ENCODE peak calls at places on chromosomes 2 and 18, in six cellular contexts. A, E, T, D, R and G are unnamed samples.

GRCh38 chr2:196808281-196808680 is 874 bp downstream of the C2orf66 start:
- DNase-seq in R (no peak), T (no peak), E (no peak), A (peak), D (no peak), G (no peak)

GRCh38 chr2:61727746-61728145 is 126.1 kb downstream of the FAM161A start:
- DNase-seq in A (no peak), T (no peak), E (no peak), R (no peak), D (no peak), G (no peak)

GRCh38 chr2:173192071-173192470 is 116.4 kb downstream of the MAP3K20 start:
- DNase-seq in A (peak), T (no peak), D (no peak), E (no peak), R (no peak), G (no peak)

GRCh38 chr2:88545118-88545517 is 82.1 kb downstream of the EIF2AK3 start:
- DNase-seq in D (no peak), R (no peak), T (no peak), A (peak), E (no peak), G (no peak)

GRCh38 chr2:141109633-141110032 is 1021.2 kb downstream of the LRP1B start:
- DNase-seq in E (no peak), D (no peak), R (no peak), T (no peak), A (peak), G (no peak)

GRCh38 chr2:139790807-139791206 is 1010.6 kb upstream of the NXPH2 start:
- DNase-seq in A (peak), E (no peak), T (no peak), R (no peak), D (no peak), G (no peak)

GRCh38 chr2:132977812-132978529 is 308.0 kb upstream of the LYPD1 start:
- DNase-seq in E (no peak), D (no peak), R (no peak), T (no peak), A (no peak), G (no peak)

GRCh38 chr2:71564790-71565189 is 111.4 kb downstream of the DYSF start:
- DNase-seq in T (no peak), R (no peak), E (no peak), D (no peak), A (no peak), G (no peak)

GRCh38 chr2:140401056-140401455 is 1620.9 kb upstream of the NXPH2 start:
- DNase-seq in E (no peak), D (no peak), T (no peak), R (no peak), A (no peak), G (no peak)

GRCh38 chr2:68452168-68452890 is 14.8 kb downstream of the FBXO48 start:
- DNase-seq in E (no peak), R (no peak), A (no peak), D (no peak), T (no peak), G (no peak)

GRCh38 chr2:85213893-85214512 is 80.8 kb downstream of the TCF7L1 start:
- DNase-seq in R (no peak), T (no peak), A (peak), E (no peak), D (no peak), G (no peak)

GRCh38 chr2:65070172-65070830 is 14.1 kb downstream of the CEP68 start:
- DNase-seq in R (no peak), D (no peak), E (no peak), A (no peak), T (no peak), G (no peak)

GRCh38 chr2:176082885-176083731 is 654 bp downstream of the EVX2 start:
- DNase-seq in E (no peak), A (peak), T (no peak), D (no peak), R (no peak), G (no peak)

GRCh38 chr2:159968282-159968900 is 94.0 kb downstream of the PLA2R1 start:
- DNase-seq in E (no peak), T (no peak), D (no peak), A (peak), R (no peak), G (no peak)

GRCh38 chr2:128593518-128594272 is 275.0 kb upstream of the HS6ST1 start:
- DNase-seq in A (no peak), E (peak), R (peak), T (peak), D (no peak), G (no peak)

GRCh38 chr2:134500211-134500935 is 218.4 kb downstream of the TMEM163 start:
- DNase-seq in E (no peak), T (no peak), R (no peak), D (no peak), A (no peak), G (no peak)

GRCh38 chr18:77572537-77572936 is 322.9 kb downstream of the GALR1 start:
- DNase-seq in T (no peak), A (no peak), R (no peak), D (no peak), E (no peak), G (no peak)

GRCh38 chr18:78984941-78985784 is 5.5 kb downstream of the SALL3 start:
- DNase-seq in D (no peak), A (peak), E (no peak), R (no peak), T (no peak), G (no peak)

GRCh38 chr2:146068051-146068450 is 1548.1 kb upstream of the ZEB2 start:
- DNase-seq in E (no peak), T (no peak), R (no peak), A (no peak), D (no peak), G (no peak)

GRCh38 chr2:108877506-108877905 is 90.9 kb downstream of the CCDC138 start:
- DNase-seq in A (no peak), R (no peak), D (no peak), E (no peak), T (no peak), G (no peak)

GRCh38 chr18:48929951-48930713 is 20.6 kb downstream of the SMAD7 start:
- DNase-seq in D (no peak), R (peak), A (peak), T (peak), E (peak), G (no peak)

GRCh38 chr18:52183107-52183506 is 156.9 kb upstream of the DCC start:
- DNase-seq in R (no peak), E (no peak), D (no peak), A (no peak), T (no peak), G (no peak)

GRCh38 chr2:37417321-37417720 is 72.9 kb downstream of the QPCT start:
- DNase-seq in E (no peak), D (no peak), R (no peak), A (no peak), T (no peak), G (no peak)

GRCh38 chr18:13335903-13336302 is 117.3 kb downstream of the LDLRAD4 start:
- DNase-seq in T (no peak), R (no peak), D (no peak), A (no peak), E (no peak), G (no peak)

GRCh38 chr2:217360781-217361485 is 501.1 kb upstream of the TNP1 start:
- DNase-seq in R (no peak), E (peak), D (no peak), A (no peak), T (peak), G (no peak)

GRCh38 chr18:46343456-46343855 is 239.3 kb downstream of the HAUS1 start:
- DNase-seq in E (no peak), R (no peak), T (peak), A (no peak), D (no peak), G (no peak)

GRCh38 chr2:172456002-172456401 is 28.6 kb downstream of the ITGA6 start:
- DNase-seq in D (no peak), R (no peak), A (peak), E (no peak), T (no peak), G (no peak)

GRCh38 chr18:23529597-23529996 is 26.3 kb downstream of the RMC1 start:
- DNase-seq in T (no peak), R (no peak), D (no peak), E (peak), A (no peak), G (peak)

GRCh38 chr2:6754412-6754811 is 111.3 kb downstream of the CMPK2 start:
- DNase-seq in A (peak), T (no peak), D (no peak), E (no peak), R (no peak), G (no peak)

GRCh38 chr2:85605406-85606115 is 3.1 kb upstream of the TMEM150A start:
- DNase-seq in T (peak), A (no peak), E (no peak), D (no peak), R (no peak), G (no peak)

GRCh38 chr2:146642066-146642465 is 1202.8 kb upstream of the ACVR2A start:
- DNase-seq in D (no peak), R (no peak), E (no peak), T (peak), A (no peak), G (no peak)

GRCh38 chr18:61618816-61619215 is 274.0 kb downstream of the RNF152 start:
- DNase-seq in R (no peak), T (no peak), A (no peak), E (no peak), D (no peak), G (no peak)

GRCh38 chr2:115427436-115427835 is 985.0 kb downstream of the DPP10 start:
- DNase-seq in T (no peak), A (peak), D (no peak), E (no peak), R (no peak), G (no peak)

GRCh38 chr2:120956486-120957156 is 221.0 kb downstream of the GLI2 start:
- DNase-seq in T (no peak), E (no peak), D (no peak), R (no peak), A (no peak), G (no peak)

GRCh38 chr2:73776869-73777519 is 2.9 kb downstream of the DUSP11 start:
- DNase-seq in T (no peak), A (no peak), D (no peak), E (no peak), R (no peak), G (peak)

GRCh38 chr18:58544616-58545337 is 84.1 kb downstream of the ALPK2 start:
- DNase-seq in A (no peak), D (no peak), E (no peak), T (no peak), R (no peak), G (no peak)